ENCODE peak calls at places on chromosome 22, in four cellular contexts. O is SK-N-SH, F is A549, X is K562. K is an unnamed sample.

GRCh38 chr22:45235101-45235777 is 5.5 kb downstream of the KIAA0930 start:
- DNase-seq in O (no peak), F (no peak), X (no peak), K (no peak)

GRCh38 chr22:19430890-19431541 is 517 bp downstream of the HIRA start:
- DNase-seq in O (peak), F (peak), X (no peak), K (no peak)

GRCh38 chr22:45638834-45639746 is 32.5 kb upstream of the ATXN10 start:
- DNase-seq in O (no peak), F (peak), X (peak), K (no peak)

GRCh38 chr22:46379301-46379930 is 43.9 kb downstream of the TRMU start:
- DNase-seq in O (no peak), F (no peak), X (no peak), K (no peak)

GRCh38 chr22:46971141-46971775 is 208.8 kb downstream of the TBC1D22A start:
- DNase-seq in O (peak), F (no peak), X (no peak), K (no peak)

GRCh38 chr22:48492371-48493320 is 1335.0 kb downstream of the BRD1 start:
- DNase-seq in O (peak), F (peak), X (peak), K (peak)

GRCh38 chr22:45259754-45260394 is 19.2 kb upstream of the KIAA0930 start:
- DNase-seq in O (no peak), F (no peak), X (no peak), K (no peak)

GRCh38 chr22:43923191-43923590 is 414 bp upstream of the PNPLA3 start:
- DNase-seq in O (no peak), F (no peak), X (no peak), K (no peak)

GRCh38 chr22:46827072-46827780 is 64.8 kb downstream of the TBC1D22A start:
- DNase-seq in O (peak), F (no peak), X (peak), K (no peak)

GRCh38 chr22:26669060-26669481 is 11.7 kb downstream of the MIAT start:
- DNase-seq in O (peak), F (no peak), X (peak), K (no peak)

GRCh38 chr22:46848227-46848626 is 85.8 kb downstream of the TBC1D22A start:
- DNase-seq in O (no peak), F (no peak), X (no peak), K (no peak)

GRCh38 chr22:36744791-36745190 is 31.1 kb downstream of the IFT27 start:
- DNase-seq in O (no peak), F (no peak), X (no peak), K (no peak)

GRCh38 chr22:42921301-42921700 is 64.2 kb upstream of the ARFGAP3 start:
- DNase-seq in O (no peak), F (no peak), X (no peak), K (no peak)

GRCh38 chr22:24094966-24095365 is 83.9 kb downstream of the CABIN1 start:
- DNase-seq in O (no peak), F (no peak), X (no peak), K (no peak)

GRCh38 chr22:47835726-47836125 is 1073.3 kb downstream of the TBC1D22A start:
- DNase-seq in O (no peak), F (no peak), X (no peak), K (no peak)

GRCh38 chr22:48090332-48090672 is 1327.9 kb downstream of the TBC1D22A start:
- DNase-seq in O (no peak), F (no peak), X (no peak), K (no peak)

GRCh38 chr22:46079861-46080821 is 70.2 kb upstream of the PPARA start:
- DNase-seq in O (peak), F (no peak), X (no peak), K (no peak)

GRCh38 chr22:22703715-22704114 is 59.3 kb downstream of the GGTLC2 start:
- DNase-seq in O (no peak), F (peak), X (no peak), K (no peak)

GRCh38 chr22:40593460-40594273 is 42.9 kb downstream of the MRTFA start:
- DNase-seq in O (peak), F (no peak), X (no peak), K (no peak)

GRCh38 chr22:21775061-21775460 is 39.5 kb upstream of the YPEL1 start:
- DNase-seq in O (no peak), F (no peak), X (no peak), K (no peak)

GRCh38 chr22:32987081-32987631 is 71.0 kb downstream of the SYN3 start:
- DNase-seq in O (no peak), F (no peak), X (no peak), K (no peak)

GRCh38 chr22:27798526-27799333 is 2.8 kb downstream of the MN1 start:
- DNase-seq in O (no peak), F (no peak), X (no peak), K (no peak)

GRCh38 chr22:30541979-30542810 is 4.3 kb downstream of the SEC14L6 start:
- DNase-seq in O (no peak), F (no peak), X (peak), K (no peak)

GRCh38 chr22:36546932-36547331 is 18.0 kb upstream of the EIF3D start:
- DNase-seq in O (no peak), F (peak), X (no peak), K (peak)

GRCh38 chr22:46087816-46088277 is 62.5 kb upstream of the PPARA start:
- DNase-seq in O (peak), F (no peak), X (peak), K (no peak)

GRCh38 chr22:20610243-20610686 is 102.9 kb downstream of the MED15 start:
- DNase-seq in O (no peak), F (no peak), X (no peak), K (no peak)

GRCh38 chr22:17257578-17257977 is 38.3 kb upstream of the ADA2 start:
- DNase-seq in O (no peak), F (no peak), X (no peak), K (no peak)

GRCh38 chr22:36244522-36245391 is 5.4 kb upstream of the APOL2 start:
- DNase-seq in O (no peak), F (no peak), X (no peak), K (no peak)

GRCh38 chr22:43470218-43470617 is 58.4 kb downstream of the MPPED1 start:
- DNase-seq in O (no peak), F (no peak), X (no peak), K (no peak)

GRCh38 chr22:25193130-25193529 is 6.5 kb upstream of the CRYBB3 start:
- DNase-seq in O (no peak), F (no peak), X (no peak), K (no peak)

GRCh38 chr22:23822101-23822671 is 16.6 kb downstream of the DERL3 start:
- DNase-seq in O (peak), F (no peak), X (no peak), K (no peak)

GRCh38 chr22:35727436-35727835 is 9.8 kb downstream of the APOL5 start:
- DNase-seq in O (no peak), F (no peak), X (peak), K (no peak)

GRCh38 chr22:31635638-31636306 is 26.2 kb downstream of the PISD start:
- DNase-seq in O (no peak), F (no peak), X (no peak), K (no peak)

GRCh38 chr22:31637938-31638618 is 23.9 kb downstream of the PISD start:
- DNase-seq in O (no peak), F (no peak), X (no peak), K (no peak)

GRCh38 chr22:31637375-31637937 is 24.6 kb downstream of the PISD start:
- DNase-seq in O (no peak), F (no peak), X (no peak), K (no peak)

GRCh38 chr22:31639640-31640039 is 22.4 kb downstream of the PISD start:
- DNase-seq in O (no peak), F (no peak), X (no peak), K (no peak)
- TF ChIP-seq REST in O (no peak), F (no peak), X (no peak), K (no peak)

GRCh38 chr22:29071261-29072045 is 1.4 kb upstream of the KREMEN1 start:
- DNase-seq in O (no peak), F (no peak), X (no peak), K (no peak)

GRCh38 chr22:29072193-29072978 is 449 bp upstream of the KREMEN1 start:
- DNase-seq in O (peak), F (peak), X (peak), K (no peak)

GRCh38 chr22:29073618-29074275 is 912 bp downstream of the KREMEN1 start:
- DNase-seq in O (no peak), F (no peak), X (peak), K (no peak)

GRCh38 chr22:29072979-29073617 is at the start of gene KREMEN1:
- DNase-seq in O (no peak), F (no peak), X (no peak), K (no peak)

DNA sequence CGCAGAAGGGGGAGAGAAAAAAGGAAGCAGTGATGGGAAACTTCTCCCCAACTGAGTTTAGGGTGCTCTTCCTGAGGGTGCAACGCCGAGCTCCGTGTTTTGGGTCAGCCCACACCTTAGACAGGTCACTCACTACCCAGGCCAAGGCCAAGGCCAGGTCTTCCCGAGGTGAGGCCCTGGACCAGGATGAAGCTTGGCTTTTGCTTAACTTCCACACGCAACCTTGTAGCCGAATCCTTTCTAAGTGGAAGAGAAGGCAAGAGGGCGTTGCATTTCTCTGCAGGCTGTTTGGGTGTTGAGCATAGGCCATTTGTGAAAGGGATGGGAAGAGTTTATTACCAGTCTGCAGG is 1.4 kb downstream of the KREMEN1 start:
- DNase-seq in O (no peak), F (no peak), X (no peak), K (no peak)
- H3K27ac ChIP-seq in O (no peak), F (no peak), X (no peak), K (no peak)

GRCh38 chr22:49826603-49827306 is 918 bp downstream of the BRD1 start:
- DNase-seq in O (peak), F (no peak), X (no peak), K (no peak)
- TF ChIP-seq REST in O (no peak), F (no peak), X (no peak), K (no peak)

GRCh38 chr22:38861170-38861874 is 10.7 kb downstream of the CBX6 start:
- DNase-seq in O (no peak), F (no peak), X (peak), K (no peak)

GRCh38 chr22:38861927-38862326 is 10.1 kb downstream of the CBX6 start:
- DNase-seq in O (no peak), F (no peak), X (no peak), K (no peak)

GRCh38 chr22:38863531-38864131 is 8.4 kb downstream of the CBX6 start:
- DNase-seq in O (no peak), F (no peak), X (no peak), K (no peak)

GRCh38 chr22:38864361-38865191 is 7.4 kb downstream of the CBX6 start:
- DNase-seq in O (no peak), F (no peak), X (no peak), K (no peak)

GRCh38 chr22:38862375-38863329 is 9.4 kb downstream of the CBX6 start:
- DNase-seq in O (peak), F (no peak), X (peak), K (no peak)
- H3K27ac ChIP-seq in O (no peak), F (no peak), X (no peak), K (no peak)

GRCh38 chr22:39546064-39546365 is 13.5 kb upstream of the RPS19BP1 start:
- DNase-seq in O (no peak), F (no peak), X (no peak), K (no peak)
- TF ChIP-seq REST in O (no peak), F (peak), X (peak), K (peak)

GRCh38 chr22:50600967-50601668 is 525 bp downstream of the MAPK8IP2 start:
- DNase-seq in O (peak), F (no peak), X (peak), K (no peak)
- H3K27ac ChIP-seq in O (peak), F (no peak), X (no peak), K (peak)

K was measured in Panc1.